ENCODE peak calls at places on chromosomes 2 and 18, in six cellular contexts. One of them, this sample, is unnamed.

GRCh38 chr18:35197286-35197685 is 43.5 kb upstream of the ZNF397 start:
- DNase-seq in fibroblast of the aortic adventitia: peak
- DNase-seq in bronchial epithelial cell: no peak
- DNase-seq in dorsolateral prefrontal cortex: no peak
- DNase-seq in astrocyte of the cerebellum: no peak
- DNase-seq in Calu3: no peak
- DNase-seq in this sample: no peak

GRCh38 chr2:114543106-114543806 is 100.8 kb downstream of the DPP10 start:
- DNase-seq in fibroblast of the aortic adventitia: peak
- DNase-seq in bronchial epithelial cell: no peak
- DNase-seq in dorsolateral prefrontal cortex: no peak
- DNase-seq in astrocyte of the cerebellum: no peak
- DNase-seq in Calu3: peak
- DNase-seq in this sample: no peak

GRCh38 chr18:51009071-51009470 is 20.9 kb upstream of the SMAD4 start:
- DNase-seq in fibroblast of the aortic adventitia: peak
- DNase-seq in bronchial epithelial cell: peak
- DNase-seq in dorsolateral prefrontal cortex: no peak
- DNase-seq in astrocyte of the cerebellum: no peak
- DNase-seq in Calu3: no peak
- DNase-seq in this sample: no peak

GRCh38 chr2:46153996-46154753 is 143.0 kb upstream of the EPAS1 start:
- DNase-seq in fibroblast of the aortic adventitia: no peak
- DNase-seq in bronchial epithelial cell: no peak
- DNase-seq in dorsolateral prefrontal cortex: no peak
- DNase-seq in astrocyte of the cerebellum: no peak
- DNase-seq in Calu3: no peak
- DNase-seq in this sample: no peak

GRCh38 chr2:19711470-19712372 is 190.1 kb downstream of the TTC32 start:
- DNase-seq in fibroblast of the aortic adventitia: peak
- DNase-seq in bronchial epithelial cell: peak
- DNase-seq in dorsolateral prefrontal cortex: no peak
- DNase-seq in astrocyte of the cerebellum: peak
- DNase-seq in Calu3: peak
- DNase-seq in this sample: no peak

GRCh38 chr2:70501728-70502127 is 51.9 kb downstream of the TGFA start:
- DNase-seq in fibroblast of the aortic adventitia: no peak
- DNase-seq in bronchial epithelial cell: no peak
- DNase-seq in dorsolateral prefrontal cortex: no peak
- DNase-seq in astrocyte of the cerebellum: no peak
- DNase-seq in Calu3: no peak
- DNase-seq in this sample: no peak

GRCh38 chr2:31384351-31384750 is 30.2 kb downstream of the XDH start:
- DNase-seq in fibroblast of the aortic adventitia: peak
- DNase-seq in bronchial epithelial cell: peak
- DNase-seq in dorsolateral prefrontal cortex: no peak
- DNase-seq in astrocyte of the cerebellum: peak
- DNase-seq in Calu3: peak
- DNase-seq in this sample: no peak

GRCh38 chr2:203706403-203706802 is at the start of gene CD28:
- DNase-seq in fibroblast of the aortic adventitia: no peak
- DNase-seq in bronchial epithelial cell: no peak
- DNase-seq in dorsolateral prefrontal cortex: no peak
- DNase-seq in astrocyte of the cerebellum: no peak
- DNase-seq in Calu3: no peak
- DNase-seq in this sample: no peak

GRCh38 chr2:127893494-127893893 is 7.7 kb upstream of the AMMECR1L start:
- DNase-seq in fibroblast of the aortic adventitia: no peak
- DNase-seq in bronchial epithelial cell: no peak
- DNase-seq in dorsolateral prefrontal cortex: no peak
- DNase-seq in astrocyte of the cerebellum: no peak
- DNase-seq in Calu3: no peak
- DNase-seq in this sample: no peak

GRCh38 chr18:56139792-56140254 is 498.6 kb downstream of the TXNL1 start:
- DNase-seq in fibroblast of the aortic adventitia: peak
- DNase-seq in bronchial epithelial cell: no peak
- DNase-seq in dorsolateral prefrontal cortex: peak
- DNase-seq in astrocyte of the cerebellum: peak
- DNase-seq in Calu3: no peak
- DNase-seq in this sample: no peak

GRCh38 chr2:152555048-152555447 is 162.2 kb downstream of the PRPF40A start:
- DNase-seq in fibroblast of the aortic adventitia: peak
- DNase-seq in bronchial epithelial cell: no peak
- DNase-seq in dorsolateral prefrontal cortex: no peak
- DNase-seq in astrocyte of the cerebellum: no peak
- DNase-seq in Calu3: no peak
- DNase-seq in this sample: no peak

GRCh38 chr2:9519250-9519649 is 36.4 kb downstream of the ADAM17 start:
- DNase-seq in fibroblast of the aortic adventitia: no peak
- DNase-seq in bronchial epithelial cell: peak
- DNase-seq in dorsolateral prefrontal cortex: no peak
- DNase-seq in astrocyte of the cerebellum: no peak
- DNase-seq in Calu3: no peak
- DNase-seq in this sample: no peak

GRCh38 chr2:174383796-174384195 is 11.7 kb upstream of the SCRN3 start:
- DNase-seq in fibroblast of the aortic adventitia: no peak
- DNase-seq in bronchial epithelial cell: no peak
- DNase-seq in dorsolateral prefrontal cortex: no peak
- DNase-seq in astrocyte of the cerebellum: no peak
- DNase-seq in Calu3: no peak
- DNase-seq in this sample: no peak

GRCh38 chr2:233481368-233482142 is 85.0 kb downstream of the USP40 start:
- DNase-seq in fibroblast of the aortic adventitia: no peak
- DNase-seq in bronchial epithelial cell: peak
- DNase-seq in dorsolateral prefrontal cortex: no peak
- DNase-seq in astrocyte of the cerebellum: no peak
- DNase-seq in Calu3: no peak
- DNase-seq in this sample: no peak

GRCh38 chr2:219987830-219988229 is 360.4 kb downstream of the SLC4A3 start:
- DNase-seq in fibroblast of the aortic adventitia: peak
- DNase-seq in bronchial epithelial cell: peak
- DNase-seq in dorsolateral prefrontal cortex: no peak
- DNase-seq in astrocyte of the cerebellum: peak
- DNase-seq in Calu3: no peak
- DNase-seq in this sample: no peak

GRCh38 chr2:65133626-65134025 is 3.7 kb upstream of the RAB1A start:
- DNase-seq in fibroblast of the aortic adventitia: no peak
- DNase-seq in bronchial epithelial cell: no peak
- DNase-seq in dorsolateral prefrontal cortex: no peak
- DNase-seq in astrocyte of the cerebellum: no peak
- DNase-seq in Calu3: no peak
- DNase-seq in this sample: no peak

GRCh38 chr2:65128297-65129190 is 1.4 kb downstream of the RAB1A start:
- DNase-seq in fibroblast of the aortic adventitia: peak
- DNase-seq in bronchial epithelial cell: peak
- DNase-seq in dorsolateral prefrontal cortex: no peak
- DNase-seq in astrocyte of the cerebellum: peak
- DNase-seq in Calu3: no peak
- DNase-seq in this sample: no peak

GRCh38 chr2:65129276-65129612 is 662 bp downstream of the RAB1A start:
- DNase-seq in fibroblast of the aortic adventitia: no peak
- DNase-seq in bronchial epithelial cell: no peak
- DNase-seq in dorsolateral prefrontal cortex: no peak
- DNase-seq in astrocyte of the cerebellum: no peak
- DNase-seq in Calu3: no peak
- DNase-seq in this sample: no peak

GRCh38 chr2:65129613-65130439 is at the start of gene RAB1A:
- DNase-seq in fibroblast of the aortic adventitia: peak
- DNase-seq in bronchial epithelial cell: peak
- DNase-seq in dorsolateral prefrontal cortex: peak
- DNase-seq in astrocyte of the cerebellum: peak
- DNase-seq in Calu3: peak
- DNase-seq in this sample: peak

DNA sequence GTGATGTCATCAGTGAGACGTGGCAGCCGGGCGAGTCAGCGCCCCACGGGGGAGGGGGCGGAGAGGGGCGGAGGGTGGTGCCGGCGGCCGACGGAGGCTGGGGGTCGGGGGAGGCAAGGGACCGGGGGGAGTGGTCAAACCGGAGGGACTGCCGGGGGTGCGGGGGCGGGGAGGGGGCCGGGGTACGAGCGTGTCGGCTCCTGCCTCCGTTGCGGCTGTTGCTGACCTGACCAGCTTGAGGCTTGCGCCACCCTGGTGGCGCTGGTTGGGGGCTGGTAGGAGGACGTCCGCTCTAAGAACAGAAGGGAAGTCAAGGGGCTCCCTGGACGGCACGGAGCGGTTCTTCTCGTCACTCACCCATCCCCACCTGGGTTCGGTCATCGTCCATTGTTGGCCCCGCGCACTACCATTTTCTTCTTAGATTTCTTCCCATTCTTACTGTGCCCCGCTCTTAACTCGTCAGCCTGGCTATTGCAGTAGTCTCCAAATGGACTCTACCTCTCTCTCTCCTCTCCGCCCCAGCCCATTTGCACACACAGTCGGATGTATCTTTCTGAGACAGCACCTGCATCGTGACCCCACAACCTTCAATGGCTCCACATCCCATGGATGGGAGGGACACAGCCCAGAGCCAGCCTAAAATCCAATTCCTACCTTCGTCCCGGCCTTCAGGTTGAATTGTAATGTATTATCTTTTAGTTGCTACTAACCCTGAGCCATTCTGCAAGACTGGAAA is 702 bp upstream of the RAB1A start:
- DNase-seq in fibroblast of the aortic adventitia: peak
- DNase-seq in bronchial epithelial cell: no peak
- DNase-seq in dorsolateral prefrontal cortex: no peak
- DNase-seq in astrocyte of the cerebellum: no peak
- DNase-seq in Calu3: no peak
- DNase-seq in this sample: no peak
- TF ChIP-seq CTCF in fibroblast of the aortic adventitia: no peak
- TF ChIP-seq CTCF in bronchial epithelial cell: no peak
- TF ChIP-seq CTCF in dorsolateral prefrontal cortex: peak
- TF ChIP-seq CTCF in astrocyte of the cerebellum: no peak
- TF ChIP-seq CTCF in Calu3: peak
- TF ChIP-seq CTCF in this sample: no peak

GRCh38 chr2:129810521-129810920 is 168.9 kb upstream of the RAB6C start:
- DNase-seq in fibroblast of the aortic adventitia: no peak
- DNase-seq in bronchial epithelial cell: no peak
- DNase-seq in dorsolateral prefrontal cortex: no peak
- DNase-seq in astrocyte of the cerebellum: no peak
- DNase-seq in Calu3: no peak
- DNase-seq in this sample: no peak

GRCh38 chr2:129812654-129813053 is 166.8 kb upstream of the RAB6C start:
- DNase-seq in fibroblast of the aortic adventitia: no peak
- DNase-seq in bronchial epithelial cell: no peak
- DNase-seq in dorsolateral prefrontal cortex: no peak
- DNase-seq in astrocyte of the cerebellum: no peak
- DNase-seq in Calu3: no peak
- DNase-seq in this sample: no peak

GRCh38 chr2:129817175-129817574 is 162.3 kb upstream of the RAB6C start:
- DNase-seq in fibroblast of the aortic adventitia: no peak
- DNase-seq in bronchial epithelial cell: no peak
- DNase-seq in dorsolateral prefrontal cortex: no peak
- DNase-seq in astrocyte of the cerebellum: no peak
- DNase-seq in Calu3: no peak
- DNase-seq in this sample: no peak

GRCh38 chr2:129812071-129812470 is 167.4 kb upstream of the RAB6C start:
- DNase-seq in fibroblast of the aortic adventitia: no peak
- DNase-seq in bronchial epithelial cell: no peak
- DNase-seq in dorsolateral prefrontal cortex: no peak
- DNase-seq in astrocyte of the cerebellum: no peak
- DNase-seq in Calu3: peak
- DNase-seq in this sample: no peak

GRCh38 chr2:129813404-129813803 is 166.1 kb upstream of the RAB6C start:
- DNase-seq in fibroblast of the aortic adventitia: no peak
- DNase-seq in bronchial epithelial cell: peak
- DNase-seq in dorsolateral prefrontal cortex: no peak
- DNase-seq in astrocyte of the cerebellum: no peak
- DNase-seq in Calu3: no peak
- DNase-seq in this sample: no peak
- TF ChIP-seq CTCF in fibroblast of the aortic adventitia: no peak
- TF ChIP-seq CTCF in bronchial epithelial cell: peak
- TF ChIP-seq CTCF in dorsolateral prefrontal cortex: no peak
- TF ChIP-seq CTCF in astrocyte of the cerebellum: no peak
- TF ChIP-seq CTCF in Calu3: no peak
- TF ChIP-seq CTCF in this sample: no peak

GRCh38 chr2:209323738-209324137 is 100.1 kb upstream of the MAP2 start:
- DNase-seq in fibroblast of the aortic adventitia: no peak
- DNase-seq in bronchial epithelial cell: no peak
- DNase-seq in dorsolateral prefrontal cortex: no peak
- DNase-seq in astrocyte of the cerebellum: no peak
- DNase-seq in Calu3: no peak
- DNase-seq in this sample: no peak

GRCh38 chr2:209322905-209323517 is 100.8 kb upstream of the MAP2 start:
- DNase-seq in fibroblast of the aortic adventitia: no peak
- DNase-seq in bronchial epithelial cell: no peak
- DNase-seq in dorsolateral prefrontal cortex: no peak
- DNase-seq in astrocyte of the cerebellum: no peak
- DNase-seq in Calu3: no peak
- DNase-seq in this sample: no peak

GRCh38 chr2:209321076-209321475 is 102.8 kb upstream of the MAP2 start:
- DNase-seq in fibroblast of the aortic adventitia: peak
- DNase-seq in bronchial epithelial cell: peak
- DNase-seq in dorsolateral prefrontal cortex: no peak
- DNase-seq in astrocyte of the cerebellum: no peak
- DNase-seq in Calu3: no peak
- DNase-seq in this sample: no peak

GRCh38 chr2:209321581-209321980 is 102.3 kb upstream of the MAP2 start:
- DNase-seq in fibroblast of the aortic adventitia: no peak
- DNase-seq in bronchial epithelial cell: no peak
- DNase-seq in dorsolateral prefrontal cortex: no peak
- DNase-seq in astrocyte of the cerebellum: no peak
- DNase-seq in Calu3: no peak
- DNase-seq in this sample: no peak

DNA sequence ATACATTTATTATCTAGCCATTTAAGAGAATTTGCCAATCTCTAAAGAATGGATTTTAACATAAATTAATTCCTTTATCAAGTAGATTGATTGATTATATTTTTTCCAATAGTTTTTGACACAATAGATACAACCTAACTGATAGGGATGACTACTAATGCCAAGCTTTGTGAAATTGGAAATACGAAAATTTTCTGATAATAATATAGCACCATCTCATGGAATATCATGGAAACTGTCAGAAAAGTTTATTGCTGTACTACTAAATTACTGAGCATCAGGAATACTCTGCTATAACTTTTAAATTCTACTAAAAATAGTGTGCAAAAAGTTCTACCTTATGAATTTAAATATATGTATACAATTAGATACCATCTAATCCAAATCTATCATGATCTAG is 101.8 kb upstream of the MAP2 start:
- DNase-seq in fibroblast of the aortic adventitia: no peak
- DNase-seq in bronchial epithelial cell: no peak
- DNase-seq in dorsolateral prefrontal cortex: no peak
- DNase-seq in astrocyte of the cerebellum: no peak
- DNase-seq in Calu3: no peak
- DNase-seq in this sample: no peak
- TF ChIP-seq CTCF in fibroblast of the aortic adventitia: peak
- TF ChIP-seq CTCF in bronchial epithelial cell: no peak
- TF ChIP-seq CTCF in dorsolateral prefrontal cortex: peak
- TF ChIP-seq CTCF in astrocyte of the cerebellum: no peak
- TF ChIP-seq CTCF in Calu3: no peak
- TF ChIP-seq CTCF in this sample: peak

DNA sequence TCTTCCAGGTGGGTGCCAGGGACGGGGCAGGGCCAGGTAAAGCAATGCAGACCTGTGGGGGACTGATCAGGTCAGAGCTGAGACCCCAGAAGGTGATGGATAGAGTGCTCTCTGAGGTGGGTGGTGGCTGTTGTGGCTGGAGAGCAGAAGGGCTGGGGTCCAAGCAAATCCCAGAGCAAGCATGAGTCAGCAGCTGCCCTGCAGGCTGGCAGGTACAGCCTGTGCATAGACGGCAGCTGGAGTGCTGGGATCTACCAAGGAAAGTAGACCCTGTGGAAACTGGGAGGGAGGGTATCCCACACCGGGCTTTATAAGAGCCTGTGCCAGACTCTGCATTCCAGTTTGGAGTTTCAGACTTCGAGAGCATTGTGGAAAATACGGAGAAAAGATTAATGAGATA is 663 bp downstream of the TRIM54 start:
- DNase-seq in fibroblast of the aortic adventitia: no peak
- DNase-seq in bronchial epithelial cell: peak
- DNase-seq in dorsolateral prefrontal cortex: no peak
- DNase-seq in astrocyte of the cerebellum: no peak
- DNase-seq in Calu3: no peak
- DNase-seq in this sample: no peak
- TF ChIP-seq CTCF in fibroblast of the aortic adventitia: no peak
- TF ChIP-seq CTCF in bronchial epithelial cell: no peak
- TF ChIP-seq CTCF in dorsolateral prefrontal cortex: no peak
- TF ChIP-seq CTCF in astrocyte of the cerebellum: no peak
- TF ChIP-seq CTCF in Calu3: no peak
- TF ChIP-seq CTCF in this sample: no peak